ENCODE peak calls at places on chromosomes 4 and X, in four cellular contexts. O is HL-60, L is ascending aorta, D is AG09319. E is an unnamed sample.

GRCh38 chr4:26789208-26789607 is 71.4 kb upstream of the STIM2 start:
- DNase-seq in O (no peak), L (no peak), D (no peak), E (no peak)

GRCh38 chr4:4995103-4995761 is 24.0 kb downstream of the CYTL1 start:
- DNase-seq in O (peak; percentile 51), L (no peak), D (peak; percentile 40), E (peak; percentile 18)

GRCh38 chrX:48520976-48521352 is 644 bp upstream of the EBP start:
- DNase-seq in O (no peak), L (no peak), D (no peak), E (no peak)

GRCh38 chr4:41692717-41693345 is 55.7 kb downstream of the PHOX2B start:
- DNase-seq in O (peak; percentile 59), L (no peak), D (peak; percentile 2), E (no peak)

GRCh38 chr4:142778908-142779307 is 67.2 kb downstream of the INPP4B start:
- DNase-seq in O (no peak), L (no peak), D (no peak), E (no peak)

GRCh38 chr4:158938462-158939044 is 164.3 kb upstream of the RAPGEF2 start:
- DNase-seq in O (no peak), L (no peak), D (no peak), E (no peak)

GRCh38 chr4:14111730-14112171 is 484.2 kb upstream of the BOD1L1 start:
- DNase-seq in O (no peak), L (no peak), D (no peak), E (no peak)

GRCh38 chr4:83490876-83491450 is 6.1 kb upstream of the ABRAXAS1 start:
- DNase-seq in O (peak; percentile 35), L (no peak), D (no peak), E (no peak)

GRCh38 chrX:155009994-155010472 is 12.5 kb downstream of the F8 start:
- DNase-seq in O (no peak), L (no peak), D (no peak), E (no peak)

GRCh38 chr4:180280076-180280475 is 1963.1 kb upstream of the TENM3 start:
- DNase-seq in O (no peak), L (no peak), D (no peak), E (no peak)

E was measured in thoracic aorta.